ENCODE peak calls at places on chromosomes 5 and 9, in seven cellular contexts. D is neural progenitor cell, I is IMR-90, R is GM12865, K is PC-9, V is WERI-Rb-1, J is left lung. A is an unnamed sample.

GRCh38 chr5:177557041-177557647 is 2.8 kb upstream of the FAM193B start:
- DNase-seq in V (no peak), D (no peak), R (no peak), J (no peak), K (peak), I (no peak), A (no peak)

GRCh38 chr9:127415657-127416056 is 8.5 kb upstream of the ZNF79 start:
- DNase-seq in K (no peak), R (no peak), D (no peak), V (no peak), I (no peak), J (no peak), A (no peak)

GRCh38 chr9:129395633-129396364 is 217.7 kb upstream of the IER5L start:
- DNase-seq in J (no peak), V (no peak), R (no peak), I (no peak), K (no peak), D (no peak), A (no peak)

GRCh38 chr9:22067196-22067595 is 58.1 kb upstream of the CDKN2B start:
- DNase-seq in I (peak), K (no peak), R (no peak), D (no peak), V (no peak), J (no peak), A (no peak)

GRCh38 chr5:140010798-140011197 is 32.3 kb downstream of the NRG2 start:
- DNase-seq in K (no peak), D (no peak), I (no peak), V (no peak), J (no peak), R (no peak), A (no peak)

GRCh38 chr5:119322948-119323629 is 32.7 kb upstream of the TNFAIP8 start:
- DNase-seq in K (no peak), R (peak), I (peak), J (no peak), V (no peak), D (no peak), A (no peak)

GRCh38 chr9:132873403-132873802 is 4.7 kb downstream of the AK8 start:
- DNase-seq in R (peak), D (no peak), J (no peak), I (no peak), V (no peak), K (no peak), A (no peak)

GRCh38 chr5:176490291-176490690 is 42.1 kb downstream of the FAF2 start:
- DNase-seq in J (no peak), V (no peak), K (no peak), D (no peak), I (no peak), R (no peak), A (no peak)

GRCh38 chr5:132737982-132738770 is 830 bp upstream of the KIF3A start:
- DNase-seq in V (no peak), D (no peak), J (no peak), I (no peak), K (no peak), R (no peak), A (no peak)
- H3K4me3 ChIP-seq in V (peak), D (peak), J (peak), I (peak), K (peak), R (peak), A (peak)

GRCh38 chr5:36876389-36876964 is at the start of gene NIPBL:
- DNase-seq in I (peak), D (peak), J (peak), V (peak), K (peak), R (peak), A (peak)

GRCh38 chr5:36876965-36877666 is 547 bp downstream of the NIPBL start:
- DNase-seq in R (peak), D (peak), V (peak), J (peak), I (peak), K (peak), A (peak)

GRCh38 chr5:36874465-36874864 is 2.1 kb upstream of the NIPBL start:
- DNase-seq in J (no peak), D (peak), R (no peak), I (no peak), K (no peak), V (no peak), A (peak)

GRCh38 chr5:36875051-36875788 is 1.3 kb upstream of the NIPBL start:
- DNase-seq in V (peak), R (peak), K (peak), J (peak), D (peak), I (peak), A (peak)

DNA sequence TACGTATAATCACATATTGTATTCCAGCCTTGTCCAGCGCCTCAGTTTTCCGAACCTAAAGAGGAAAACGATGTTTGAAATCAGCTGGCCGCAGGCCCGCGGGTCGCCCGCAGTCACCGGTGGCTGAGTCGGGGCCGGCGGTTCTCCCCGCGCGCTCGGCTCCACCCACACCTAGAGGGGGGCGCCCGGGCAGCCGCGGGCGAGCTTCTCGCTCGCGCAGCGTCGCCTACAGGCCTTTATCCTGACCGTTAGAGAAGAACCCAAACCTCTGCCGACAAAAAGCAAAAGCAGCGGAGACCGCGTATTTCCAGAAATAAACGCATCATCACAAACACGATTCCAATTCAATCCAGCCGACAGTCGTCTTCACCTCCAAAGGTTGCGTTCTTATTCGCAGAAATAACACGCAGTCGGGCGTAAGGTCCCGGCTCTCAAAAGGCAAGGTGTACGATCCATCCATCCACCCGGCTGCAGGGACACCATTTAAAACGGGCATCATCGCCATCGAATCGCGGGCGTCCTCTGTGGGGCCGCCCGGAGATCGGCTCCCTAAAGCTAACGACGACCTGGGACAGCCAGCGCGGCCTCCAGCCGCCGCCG is 680 bp upstream of the NIPBL start:
- DNase-seq in J (peak), V (peak), R (peak), K (peak), I (peak), D (peak), A (peak)
- TF ChIP-seq CTCF in J (no peak), V (peak), R (peak), K (peak), I (peak), D (peak), A (peak)

GRCh38 chr9:114153761-114154596 is 1.4 kb upstream of the COL27A1 start:
- DNase-seq in I (peak), V (peak), K (no peak), D (peak), J (no peak), R (no peak), A (no peak)
- H3K4me3 ChIP-seq in I (peak), V (peak), K (no peak), D (peak), J (peak), R (no peak), A (peak)

GRCh38 chr5:147713550-147714295 is 68.8 kb downstream of the JAKMIP2 start:
- DNase-seq in I (no peak), K (no peak), R (no peak), V (no peak), D (no peak), J (no peak), A (no peak)
- TF ChIP-seq CTCF in I (no peak), K (no peak), R (no peak), V (no peak), D (no peak), J (no peak), A (no peak)

GRCh38 chr9:124764774-124765438 is 6.2 kb downstream of the NR6A1 start:
- DNase-seq in K (no peak), I (no peak), R (peak), V (no peak), J (no peak), D (no peak), A (no peak)

GRCh38 chr9:124767830-124768229 is 3.3 kb downstream of the NR6A1 start:
- DNase-seq in V (no peak), J (no peak), R (no peak), K (no peak), I (no peak), D (no peak), A (no peak)

GRCh38 chr9:124766815-124767554 is 4.1 kb downstream of the NR6A1 start:
- DNase-seq in J (no peak), I (no peak), V (no peak), R (peak), D (no peak), K (no peak), A (no peak)

GRCh38 chr9:124765439-124765835 is 5.7 kb downstream of the NR6A1 start:
- DNase-seq in J (no peak), V (peak), R (no peak), I (no peak), K (no peak), D (peak), A (no peak)

DNA sequence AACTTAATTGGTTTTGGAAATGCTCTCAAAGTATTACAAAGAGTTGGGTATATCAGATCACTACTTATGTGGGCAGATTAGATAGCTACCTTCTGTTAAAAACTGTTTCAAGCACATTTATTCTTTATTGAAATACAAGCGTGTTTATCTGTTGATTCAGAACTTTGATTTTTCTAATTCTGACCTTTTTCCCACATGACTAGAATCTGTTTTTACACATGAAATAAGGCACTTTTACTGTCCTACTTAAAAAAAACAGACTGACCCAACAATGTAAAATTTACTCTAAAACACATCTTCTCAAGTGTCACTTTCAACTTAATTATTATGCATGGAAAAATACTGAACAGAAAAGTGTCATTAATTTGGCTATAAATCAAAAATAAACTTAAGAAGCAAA is 4.8 kb downstream of the NR6A1 start:
- DNase-seq in R (no peak), D (no peak), J (no peak), I (no peak), K (no peak), V (no peak), A (no peak)
- H3K4me3 ChIP-seq in R (no peak), D (peak), J (no peak), I (no peak), K (no peak), V (peak), A (no peak)

GRCh38 chr9:121023064-121023463 is 27.0 kb downstream of the C5 start:
- DNase-seq in D (no peak), I (no peak), V (peak), K (no peak), R (no peak), J (no peak), A (peak)
- TF ChIP-seq CTCF in D (no peak), I (no peak), V (peak), K (no peak), R (no peak), J (no peak), A (peak)

A was measured in fibroblast of mammary gland.